ENCODE peak calls at places on chromosomes 16 and 17, in seven cellular contexts. R is breast epithelium, P is trophoblast cell, X is fibroblast of lung, I is cardiac muscle cell, C is H7, T is thoracic aorta. M is an unnamed sample. For H3K36me3, the result is how much of the 10 kb centered on the place peaks cover.

GRCh38 chr17:78414178-78415162 is 36.0 kb downstream of the PGS1 start:
- DNase-seq in X (no peak), I (no peak), T (no peak), R (no peak), C (no peak), P (no peak), M (no peak)

GRCh38 chr17:80024206-80024972 is 11.3 kb downstream of the TBC1D16 start:
- DNase-seq in P (no peak), I (no peak), C (no peak), X (no peak), R (no peak), T (no peak), M (no peak)

GRCh38 chr17:30831257-30831656 is 509 bp upstream of the ATAD5 start:
- DNase-seq in X (no peak), T (no peak), R (no peak), C (peak), P (peak), I (no peak), M (no peak)

GRCh38 chr17:72365857-72366415 is 245.1 kb downstream of the SOX9 start:
- DNase-seq in R (no peak), T (no peak), I (peak), C (no peak), P (peak), X (peak), M (peak)

GRCh38 chr16:85584192-85584757 is 28.8 kb upstream of the GSE1 start:
- DNase-seq in P (no peak), I (no peak), C (no peak), R (no peak), T (no peak), X (no peak), M (no peak)

GRCh38 chr17:15048381-15048780 is 216.7 kb downstream of the PMP22 start:
- DNase-seq in P (no peak), X (no peak), T (no peak), R (no peak), C (peak), I (no peak), M (no peak)

GRCh38 chr17:45319239-45319703 is 2.5 kb upstream of the MAP3K14 start:
- DNase-seq in R (no peak), T (no peak), P (peak), I (no peak), X (peak), C (no peak), M (no peak)

GRCh38 chr17:61556224-61557188 is 34.5 kb downstream of the NACA2 start:
- DNase-seq in X (peak), I (peak), C (no peak), P (peak), T (no peak), R (no peak), M (no peak)

GRCh38 chr17:77280304-77280910 is 139.6 kb downstream of the SEC14L1 start:
- DNase-seq in T (no peak), X (peak), I (peak), C (peak), R (no peak), P (peak), M (no peak)

GRCh38 chr17:49294126-49294525 is 63.5 kb upstream of the PHOSPHO1 start:
- DNase-seq in P (no peak), T (no peak), X (no peak), R (no peak), I (no peak), C (no peak), M (no peak)

GRCh38 chr17:13864551-13864950 is 204.8 kb upstream of the COX10 start:
- DNase-seq in X (peak), C (no peak), R (no peak), T (no peak), P (no peak), I (peak), M (peak)

GRCh38 chr16:88656291-88656980 is 5.6 kb upstream of the CYBA start:
- DNase-seq in I (no peak), X (no peak), R (no peak), C (no peak), P (no peak), T (no peak), M (no peak)

GRCh38 chr16:2846511-2847310 is 11.3 kb downstream of the PRSS22 start:
- DNase-seq in P (peak), X (peak), T (no peak), R (no peak), I (peak), C (no peak), M (peak)

GRCh38 chr16:85309656-85310587 is 197.7 kb upstream of the CIBAR2 start:
- DNase-seq in I (no peak), X (no peak), P (no peak), R (no peak), T (no peak), C (peak), M (no peak)

GRCh38 chr16:88331989-88332920 is 50.5 kb upstream of the ZNF469 start:
- DNase-seq in T (peak), X (peak), C (no peak), I (peak), R (peak), P (peak), M (peak)

GRCh38 chr17:28928061-28928460 is 23.3 kb downstream of the PHF12 start:
- DNase-seq in I (no peak), T (no peak), R (no peak), X (no peak), C (no peak), P (peak), M (no peak)

GRCh38 chr16:49674255-49674980 is 181.5 kb downstream of the ZNF423 start:
- DNase-seq in P (peak), T (no peak), C (no peak), X (no peak), I (no peak), R (no peak), M (no peak)

GRCh38 chr17:52124993-52125392 is 33.5 kb downstream of the CA10 start:
- DNase-seq in R (no peak), P (no peak), X (no peak), I (no peak), T (no peak), C (no peak), M (no peak)

GRCh38 chr16:79299154-79299799 is 301.3 kb downstream of the MAF start:
- DNase-seq in X (no peak), P (no peak), T (no peak), R (no peak), I (no peak), C (peak), M (no peak)

GRCh38 chr17:41413982-41414381 is 10.4 kb downstream of the KRT37 start:
- DNase-seq in R (no peak), I (no peak), X (no peak), C (no peak), T (no peak), P (peak), M (no peak)

GRCh38 chr17:78019367-78019975 is 61.0 kb downstream of the TNRC6C start:
- DNase-seq in R (no peak), X (peak), C (no peak), I (peak), P (peak), T (no peak), M (no peak)

GRCh38 chr17:18009609-18010420 is 29.2 kb downstream of the ATPAF2 start:
- DNase-seq in I (no peak), T (no peak), P (peak), C (no peak), R (no peak), X (no peak), M (no peak)
- H3K36me3 ChIP-seq in I (under half), T (under half), P (under half), C (under half), R (under half), X (under half), M (under half)

GRCh38 chr17:64750891-64751677 is 89.0 kb upstream of the SMURF2 start:
- DNase-seq in C (no peak), R (no peak), P (no peak), I (no peak), X (no peak), T (no peak), M (no peak)
- H3K36me3 ChIP-seq in C (under half), R (under half), P (under half), I (under half), X (under half), T (under half), M (under half)

DNA sequence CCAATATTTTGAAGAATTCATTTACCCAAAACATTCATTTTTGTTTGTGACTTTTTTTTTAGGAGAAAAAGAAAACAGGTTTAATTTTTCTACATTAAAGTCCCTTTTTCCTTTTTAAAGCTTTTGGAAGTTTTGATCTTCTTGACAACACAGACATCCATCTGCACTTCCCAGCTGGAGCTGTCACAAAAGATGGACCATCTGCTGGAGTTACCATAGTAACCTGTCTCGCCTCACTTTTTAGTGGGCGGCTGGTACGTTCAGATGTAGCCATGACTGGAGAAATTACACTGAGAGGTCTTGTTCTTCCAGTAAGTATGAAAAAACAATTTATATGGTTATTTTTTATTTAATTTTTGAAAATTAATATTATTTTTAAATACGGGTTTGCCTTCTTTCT is 37.2 kb downstream of the SIAH1 start:
- DNase-seq in C (no peak), X (no peak), I (no peak), R (no peak), T (no peak), P (no peak), M (no peak)
- H3K36me3 ChIP-seq in C (under half), X (under half), I (under half), R (under half), T (under half), P (under half), M (under half)

GRCh38 chr17:56449176-56449575 is 144.3 kb upstream of the NOG start:
- DNase-seq in I (no peak), X (no peak), T (no peak), P (no peak), C (no peak), R (no peak), M (no peak)
- H3K36me3 ChIP-seq in I (under half), X (under half), T (under half), P (under half), C (under half), R (under half), M (under half)

DNA sequence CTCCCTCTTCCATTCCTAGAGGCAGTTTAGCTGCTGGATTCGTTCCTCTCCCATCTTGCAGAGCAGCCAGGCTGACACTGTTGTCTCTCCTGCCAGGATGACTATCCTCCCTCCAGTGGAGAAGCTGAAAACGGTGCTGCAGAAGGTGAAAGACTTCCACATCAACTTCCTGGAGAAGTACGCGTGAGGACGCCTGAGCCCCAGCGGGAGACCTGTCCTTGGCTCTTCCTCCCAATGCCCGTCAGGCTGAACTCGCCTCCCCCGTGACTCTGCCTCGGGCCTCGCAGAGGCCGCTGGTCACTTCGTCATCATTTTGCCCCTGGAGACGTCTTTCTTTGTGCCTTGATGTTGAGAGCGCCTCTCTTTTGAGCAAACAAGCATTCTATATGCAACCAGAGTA is 44.6 kb downstream of the GPT2 start:
- DNase-seq in I (no peak), C (no peak), P (no peak), R (no peak), X (no peak), T (no peak), M (no peak)
- H3K36me3 ChIP-seq in I (under half), C (under half), P (under half), R (under half), X (under half), T (under half), M (under half)

DNA sequence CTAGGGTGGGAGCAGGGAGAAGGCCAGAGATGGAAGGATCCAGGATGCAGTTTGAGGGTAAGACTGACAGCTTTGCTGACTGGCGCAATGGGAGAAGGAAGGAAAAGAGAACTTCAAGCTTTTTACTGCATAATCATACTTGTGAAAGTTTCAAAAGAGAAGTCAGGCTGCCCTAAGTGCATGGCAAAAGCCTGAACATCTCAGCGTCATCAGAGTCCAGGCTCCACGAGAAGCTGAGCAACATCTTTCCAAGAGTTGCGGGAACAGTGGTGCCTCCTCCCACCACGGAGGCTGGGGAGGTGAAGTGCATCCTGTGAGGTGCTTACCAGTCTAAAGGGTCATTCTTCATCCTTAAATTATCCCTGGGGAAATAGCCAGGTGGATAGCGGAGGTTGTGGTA is 26.9 kb upstream of the SLC38A8 start:
- DNase-seq in C (no peak), R (no peak), I (no peak), P (no peak), X (no peak), T (no peak), M (no peak)
- H3K36me3 ChIP-seq in C (under half), R (under half), I (half or more), P (half or more), X (under half), T (half or more), M (under half)

GRCh38 chr17:83092931-83093330 is 13.5 kb downstream of the METRNL start:
- DNase-seq in C (no peak), T (no peak), X (no peak), I (no peak), R (no peak), P (no peak), M (no peak)
- H3K36me3 ChIP-seq in C (under half), T (under half), X (under half), I (under half), R (under half), P (half or more), M (under half)

DNA sequence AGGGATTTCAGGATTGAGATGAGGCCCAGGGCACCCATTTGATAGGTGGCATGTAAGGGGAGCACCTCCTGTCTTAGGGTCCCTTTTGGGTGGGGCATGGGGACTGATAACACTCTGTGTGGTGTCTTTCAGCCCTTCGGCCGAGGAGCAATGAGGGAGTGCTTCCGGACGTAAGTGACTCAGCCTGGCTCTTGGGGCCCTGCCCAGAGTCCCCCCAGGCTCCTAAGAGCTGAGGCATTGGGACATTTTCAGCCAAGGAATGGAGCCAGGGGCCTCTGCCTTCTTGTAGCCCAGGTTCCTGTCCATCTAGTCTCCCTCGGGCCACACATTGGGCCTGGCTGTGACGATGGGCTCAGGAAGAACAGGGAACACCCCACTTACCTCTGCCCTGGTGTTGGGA is 44.4 kb downstream of the EEF2K start:
- DNase-seq in I (peak), R (no peak), X (no peak), P (no peak), T (no peak), C (no peak), M (no peak)
- H3K36me3 ChIP-seq in I (under half), R (under half), X (under half), P (under half), T (half or more), C (under half), M (under half)

DNA sequence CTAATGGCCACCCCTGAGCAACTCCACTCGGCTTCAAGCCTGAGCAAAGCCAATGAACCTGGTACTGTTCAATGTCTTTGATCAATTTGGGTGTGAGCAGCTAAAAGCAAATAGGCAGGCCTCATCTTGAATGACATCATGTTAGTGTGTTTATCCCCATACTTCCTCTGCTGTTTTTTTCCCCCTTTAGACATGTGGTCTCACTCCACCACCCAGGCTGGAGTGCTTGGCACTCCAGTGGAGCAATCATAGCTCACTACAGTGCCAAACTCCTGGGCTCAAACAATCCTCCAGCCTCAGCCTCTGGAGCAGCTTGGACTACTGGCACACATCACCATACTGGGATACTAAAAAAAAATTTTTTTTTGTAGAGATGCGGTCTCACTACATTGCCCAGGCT is 75.4 kb downstream of the ARHGAP17 start:
- DNase-seq in P (no peak), I (no peak), T (no peak), C (no peak), R (no peak), X (no peak), M (no peak)
- H3K36me3 ChIP-seq in P (under half), I (under half), T (half or more), C (under half), R (under half), X (under half), M (under half)